ENCODE peak calls at places on chromosomes 16 and 17, in seven cellular contexts. H is HepG2, Y is K562, Q is HCT116, P is A549, J is GM23338, Z is HL-60. D is an unnamed sample.

GRCh38 chr17:61849674-61850073 is 13.7 kb downstream of the BRIP1 start:
- DNase-seq in H (no peak), Y (no peak), Q (no peak), P (no peak), J (no peak), Z (no peak), D (no peak)

GRCh38 chr16:52251495-52251894 is 295.4 kb downstream of the TOX3 start:
- DNase-seq in H (no peak), Y (no peak), Q (no peak), P (no peak), J (peak; percentile 36), Z (no peak), D (no peak)

GRCh38 chr17:280216-280615 is 72.4 kb downstream of the RPH3AL start:
- DNase-seq in H (no peak), Y (no peak), Q (no peak), P (no peak), J (no peak), Z (no peak), D (no peak)

GRCh38 chr16:57145046-57145963 is 40.5 kb downstream of the PSME3IP1 start:
- DNase-seq in H (no peak), Y (peak; percentile 78), Q (no peak), P (no peak), J (no peak), Z (no peak), D (no peak)

GRCh38 chr17:27984404-27984803 is 58.1 kb upstream of the NLK start:
- DNase-seq in H (no peak), Y (no peak), Q (no peak), P (no peak), J (no peak), Z (no peak), D (no peak)

GRCh38 chr16:85929259-85929704 is 30.3 kb downstream of the IRF8 start:
- DNase-seq in H (no peak), Y (no peak), Q (no peak), P (no peak), J (no peak), Z (no peak), D (no peak)

GRCh38 chr17:7842950-7843535 is 9.0 kb downstream of the KDM6B start:
- DNase-seq in H (peak; percentile 53), Y (no peak), Q (no peak), P (peak; percentile 52), J (peak; percentile 81), Z (peak; percentile 80), D (no peak)

GRCh38 chr16:47965439-47965838 is 190.4 kb downstream of the ABCC12 start:
- DNase-seq in H (no peak), Y (no peak), Q (no peak), P (no peak), J (peak; percentile 88), Z (no peak), D (no peak)

GRCh38 chr16:53502331-53503269 is at the start of gene AKTIP:
- DNase-seq in H (no peak), Y (no peak), Q (no peak), P (no peak), J (peak; percentile 74), Z (peak; percentile 38), D (no peak)

GRCh38 chr16:81650982-81651562 is 128.0 kb upstream of the PLCG2 start:
- DNase-seq in H (no peak), Y (peak; percentile 74), Q (no peak), P (no peak), J (peak; percentile 55), Z (no peak), D (no peak)

GRCh38 chr17:57739402-57740224 is 5.5 kb downstream of the CCDC182 start:
- DNase-seq in H (peak; percentile 53), Y (peak; percentile 44), Q (peak; percentile 61), P (peak; percentile 54), J (peak; percentile 77), Z (peak; percentile 29), D (peak; percentile 13)

GRCh38 chr17:77110006-77110374 is 30.8 kb upstream of the SEC14L1 start:
- DNase-seq in H (no peak), Y (no peak), Q (no peak), P (no peak), J (peak; percentile 62), Z (peak; percentile 32), D (no peak)

GRCh38 chr16:76910931-76911330 is 280.1 kb upstream of the MON1B start:
- DNase-seq in H (no peak), Y (no peak), Q (no peak), P (peak; percentile 24), J (no peak), Z (no peak), D (peak; percentile 22)

GRCh38 chr17:45262516-45263476 is 902 bp upstream of the SPATA32 start:
- DNase-seq in H (no peak), Y (no peak), Q (no peak), P (no peak), J (no peak), Z (no peak), D (no peak)

GRCh38 chr17:75181110-75181509 is 1.6 kb downstream of the SUMO2 start:
- DNase-seq in H (no peak), Y (no peak), Q (no peak), P (no peak), J (no peak), Z (no peak), D (no peak)

GRCh38 chr16:88403794-88404581 is 21.2 kb downstream of the ZNF469 start:
- DNase-seq in H (no peak), Y (no peak), Q (no peak), P (no peak), J (no peak), Z (no peak), D (no peak)

GRCh38 chr17:31593806-31594205 is 202.3 kb downstream of the RAB11FIP4 start:
- DNase-seq in H (no peak), Y (no peak), Q (no peak), P (no peak), J (no peak), Z (no peak), D (no peak)

GRCh38 chr16:88650749-88651275 is at the start of gene CYBA:
- DNase-seq in H (peak; percentile 83), Y (peak; percentile 97), Q (peak; percentile 57), P (peak; percentile 87), J (peak; percentile 81), Z (peak; percentile 67), D (no peak)

GRCh38 chr16:4260360-4260759 is 12.5 kb downstream of the TFAP4 start:
- DNase-seq in H (no peak), Y (no peak), Q (no peak), P (no peak), J (no peak), Z (no peak), D (no peak)

GRCh38 chr16:54437921-54438320 is 151.3 kb upstream of the IRX3 start:
- DNase-seq in H (no peak), Y (peak; percentile 23), Q (no peak), P (no peak), J (no peak), Z (no peak), D (no peak)

DNA sequence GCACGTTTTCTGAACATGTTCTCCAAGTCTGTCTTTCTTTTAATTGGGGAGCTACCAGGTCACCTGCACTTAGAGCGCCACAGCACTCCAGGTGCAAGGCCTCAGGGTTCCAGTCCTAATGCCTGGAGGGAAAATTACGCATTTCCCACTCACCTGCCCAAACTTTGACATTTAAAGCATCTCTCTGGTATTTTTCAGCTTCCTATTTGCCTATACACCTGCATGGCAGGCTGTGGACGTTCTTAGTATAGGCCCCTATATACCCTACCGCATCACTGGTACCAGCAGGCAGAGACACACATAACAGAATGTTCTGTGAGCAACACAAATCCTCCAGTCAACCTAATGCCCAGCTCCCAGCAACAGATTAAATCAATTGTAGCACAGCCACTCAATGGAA is 213.3 kb downstream of the MRTFB start:
- DNase-seq in H (no peak), Y (no peak), Q (no peak), P (no peak), J (peak; percentile 19), Z (no peak), D (no peak)
- TF ChIP-seq REST in H (no peak), Y (no peak), Q (no peak), P (no peak), J (no peak), Z (no peak), D (no peak)

GRCh38 chr17:80068301-80069160 is 32.1 kb downstream of the CCDC40 start:
- DNase-seq in H (peak; percentile 95), Y (peak; percentile 39), Q (no peak), P (no peak), J (no peak), Z (no peak), D (no peak)
- TF ChIP-seq REST in H (no peak), Y (no peak), Q (no peak), P (no peak), J (no peak), Z (no peak), D (no peak)

DNA sequence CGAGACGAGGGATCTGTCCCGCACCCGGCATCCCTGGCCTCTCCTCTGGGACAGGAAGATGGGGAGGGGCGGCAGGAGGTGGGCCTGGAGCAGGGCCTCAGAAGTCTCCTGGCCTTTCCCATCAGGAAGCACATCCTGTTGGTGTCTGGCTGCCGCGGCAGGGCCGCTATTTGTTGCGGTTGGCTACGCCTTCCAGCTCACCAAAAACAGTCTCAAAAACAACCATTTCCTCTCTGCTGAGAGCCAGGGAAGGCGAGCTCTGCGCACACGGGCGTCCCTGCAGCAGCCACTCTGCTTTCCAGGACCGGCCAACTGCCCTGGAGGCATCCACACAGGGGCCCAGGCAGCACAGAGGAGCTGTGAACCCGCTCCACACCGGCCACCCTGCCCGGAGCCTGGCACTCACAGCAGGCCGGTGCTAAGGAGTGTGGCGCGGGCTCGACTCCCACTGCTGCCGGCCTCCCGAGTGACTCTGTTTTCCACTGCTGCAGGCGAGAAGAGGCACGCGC is at the start of gene TMEM204:
- DNase-seq in H (no peak), Y (no peak), Q (no peak), P (no peak), J (peak; percentile 33), Z (no peak), D (no peak)
- TF ChIP-seq REST in H (no peak), Y (no peak), Q (no peak), P (no peak), J (no peak), Z (no peak), D (no peak)

GRCh38 chr17:41481051-41481450 is at the start of gene KRT35:
- DNase-seq in H (no peak), Y (no peak), Q (no peak), P (no peak), J (no peak), Z (no peak), D (no peak)
- TF ChIP-seq REST in H (no peak), Y (no peak), Q (no peak), P (no peak), J (no peak), Z (no peak), D (no peak)

DNA sequence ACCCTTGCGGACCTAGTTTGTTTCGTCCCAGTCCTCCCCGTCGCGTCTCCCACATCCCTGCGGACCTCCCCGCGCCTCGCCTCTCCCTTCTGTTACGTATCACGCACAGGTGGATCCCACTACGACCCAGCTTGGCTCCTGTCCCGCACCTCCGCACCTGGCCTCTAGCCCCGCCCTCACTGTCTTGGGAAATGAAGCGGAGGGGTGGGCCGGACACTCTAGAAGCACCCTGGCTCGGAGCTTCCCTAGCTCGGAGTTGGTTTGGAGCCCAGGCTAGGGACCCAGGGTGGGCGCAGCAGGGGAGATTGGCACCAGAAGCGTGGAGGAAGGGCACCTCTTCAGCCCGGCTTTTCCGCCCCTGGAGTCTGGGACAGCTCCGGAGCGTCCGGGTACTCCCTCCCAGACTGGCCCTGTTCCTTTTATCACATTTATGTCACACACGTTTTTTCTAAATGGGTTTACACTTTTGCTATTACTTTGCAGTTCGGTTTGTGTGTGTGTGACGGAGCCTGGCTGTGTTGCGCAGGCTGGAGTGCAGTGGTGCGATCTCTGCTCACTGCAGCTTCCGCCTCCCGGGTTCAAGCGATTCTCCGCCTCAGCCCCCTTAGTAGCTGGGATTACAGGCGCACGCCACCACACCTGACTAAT is 1.4 kb upstream of the CEMP1 start:
- DNase-seq in H (peak; percentile 66), Y (peak; percentile 56), Q (peak; percentile 64), P (no peak), J (peak; percentile 90), Z (peak; percentile 69), D (no peak)
- TF ChIP-seq REST in H (no peak), Y (no peak), Q (no peak), P (no peak), J (no peak), Z (no peak), D (no peak)

D was measured in Panc1.